ENCODE peak calls at places on chromosomes 13 and 19, in ten cellular contexts. One of them, this sample, is unnamed.

GRCh38 chr13:98533912-98534311 is 43.0 kb downstream of the STK24 start:
- DNase-seq in heart left ventricle: no peak
- DNase-seq in spleen: no peak
- DNase-seq in GM12892: no peak
- DNase-seq in IMR-90: no peak
- DNase-seq in stomach: no peak
- DNase-seq in esophagus squamous epithelium: no peak
- DNase-seq in breast epithelium: no peak
- DNase-seq in tibial nerve: no peak
- DNase-seq in Peyer's patch: no peak
- DNase-seq in this sample: no peak

GRCh38 chr19:40612831-40613668 is 11.9 kb downstream of the LTBP4 start:
- DNase-seq in tibial nerve: peak; percentile 57
- DNase-seq in spleen: peak; percentile 88
- DNase-seq in GM12892: peak; percentile 74
- DNase-seq in esophagus squamous epithelium: peak; percentile 25
- DNase-seq in IMR-90: no peak
- DNase-seq in heart left ventricle: peak; percentile 85
- DNase-seq in Peyer's patch: peak; percentile 64
- DNase-seq in breast epithelium: no peak
- DNase-seq in stomach: peak; percentile 72
- DNase-seq in this sample: peak; percentile 72

GRCh38 chr19:39115105-39115847 is 10.3 kb upstream of the PAK4 start:
- DNase-seq in stomach: no peak
- DNase-seq in Peyer's patch: no peak
- DNase-seq in GM12892: no peak
- DNase-seq in esophagus squamous epithelium: no peak
- DNase-seq in tibial nerve: no peak
- DNase-seq in heart left ventricle: no peak
- DNase-seq in breast epithelium: no peak
- DNase-seq in spleen: no peak
- DNase-seq in IMR-90: no peak
- DNase-seq in this sample: no peak

GRCh38 chr19:49916839-49917733 is 11.9 kb upstream of the ATF5 start:
- DNase-seq in breast epithelium: no peak
- DNase-seq in Peyer's patch: no peak
- DNase-seq in esophagus squamous epithelium: no peak
- DNase-seq in tibial nerve: no peak
- DNase-seq in stomach: no peak
- DNase-seq in heart left ventricle: peak; percentile 48
- DNase-seq in IMR-90: no peak
- DNase-seq in spleen: no peak
- DNase-seq in GM12892: no peak
- DNase-seq in this sample: no peak

GRCh38 chr19:42480335-42481095 is 37.8 kb upstream of the CXCL17 start:
- DNase-seq in tibial nerve: no peak
- DNase-seq in heart left ventricle: no peak
- DNase-seq in Peyer's patch: no peak
- DNase-seq in esophagus squamous epithelium: no peak
- DNase-seq in IMR-90: peak; percentile 47
- DNase-seq in spleen: no peak
- DNase-seq in GM12892: no peak
- DNase-seq in breast epithelium: no peak
- DNase-seq in stomach: peak; percentile 44
- DNase-seq in this sample: no peak

GRCh38 chr13:99656843-99657506 is 155.7 kb downstream of the TM9SF2 start:
- DNase-seq in GM12892: no peak
- DNase-seq in breast epithelium: no peak
- DNase-seq in heart left ventricle: no peak
- DNase-seq in tibial nerve: no peak
- DNase-seq in stomach: no peak
- DNase-seq in esophagus squamous epithelium: no peak
- DNase-seq in Peyer's patch: no peak
- DNase-seq in IMR-90: no peak
- DNase-seq in spleen: no peak
- DNase-seq in this sample: no peak

GRCh38 chr13:48615017-48615416 is 38.7 kb upstream of the CYSLTR2 start:
- DNase-seq in stomach: no peak
- DNase-seq in heart left ventricle: no peak
- DNase-seq in Peyer's patch: no peak
- DNase-seq in IMR-90: no peak
- DNase-seq in spleen: no peak
- DNase-seq in breast epithelium: no peak
- DNase-seq in GM12892: no peak
- DNase-seq in tibial nerve: no peak
- DNase-seq in esophagus squamous epithelium: no peak
- DNase-seq in this sample: no peak

GRCh38 chr13:66138172-66138811 is 1091.8 kb downstream of the PCDH9 start:
- DNase-seq in esophagus squamous epithelium: no peak
- DNase-seq in Peyer's patch: no peak
- DNase-seq in stomach: no peak
- DNase-seq in breast epithelium: no peak
- DNase-seq in heart left ventricle: no peak
- DNase-seq in tibial nerve: no peak
- DNase-seq in IMR-90: no peak
- DNase-seq in GM12892: no peak
- DNase-seq in spleen: no peak
- DNase-seq in this sample: no peak

GRCh38 chr19:5837768-5838364 is 1.6 kb downstream of the FUT6 start:
- DNase-seq in stomach: no peak
- DNase-seq in spleen: no peak
- DNase-seq in esophagus squamous epithelium: no peak
- DNase-seq in breast epithelium: no peak
- DNase-seq in GM12892: no peak
- DNase-seq in IMR-90: no peak
- DNase-seq in Peyer's patch: no peak
- DNase-seq in heart left ventricle: no peak
- DNase-seq in tibial nerve: no peak
- DNase-seq in this sample: no peak

GRCh38 chr19:5843295-5843927 is 3.9 kb upstream of the FUT6 start:
- DNase-seq in heart left ventricle: no peak
- DNase-seq in breast epithelium: no peak
- DNase-seq in GM12892: no peak
- DNase-seq in spleen: no peak
- DNase-seq in tibial nerve: no peak
- DNase-seq in Peyer's patch: no peak
- DNase-seq in esophagus squamous epithelium: no peak
- DNase-seq in IMR-90: no peak
- DNase-seq in stomach: no peak
- DNase-seq in this sample: no peak

GRCh38 chr19:5839312-5840017 is at the start of gene FUT6:
- DNase-seq in breast epithelium: no peak
- DNase-seq in spleen: no peak
- DNase-seq in tibial nerve: no peak
- DNase-seq in IMR-90: no peak
- DNase-seq in heart left ventricle: no peak
- DNase-seq in Peyer's patch: no peak
- DNase-seq in esophagus squamous epithelium: no peak
- DNase-seq in GM12892: no peak
- DNase-seq in stomach: no peak
- DNase-seq in this sample: no peak

GRCh38 chr19:5838437-5839311 is 828 bp downstream of the FUT6 start:
- DNase-seq in esophagus squamous epithelium: no peak
- DNase-seq in heart left ventricle: no peak
- DNase-seq in GM12892: no peak
- DNase-seq in tibial nerve: no peak
- DNase-seq in spleen: no peak
- DNase-seq in breast epithelium: no peak
- DNase-seq in Peyer's patch: no peak
- DNase-seq in IMR-90: no peak
- DNase-seq in stomach: no peak
- DNase-seq in this sample: no peak
- TF ChIP-seq POLR2A in esophagus squamous epithelium: no peak
- TF ChIP-seq POLR2A in heart left ventricle: no peak
- TF ChIP-seq POLR2A in GM12892: no peak
- TF ChIP-seq POLR2A in tibial nerve: no peak
- TF ChIP-seq POLR2A in spleen: no peak
- TF ChIP-seq POLR2A in breast epithelium: no peak
- TF ChIP-seq POLR2A in Peyer's patch: peak; percentile 66
- TF ChIP-seq POLR2A in IMR-90: no peak
- TF ChIP-seq POLR2A in stomach: no peak
- TF ChIP-seq POLR2A in this sample: no peak

GRCh38 chr19:14612657-14613056 is 29.8 kb downstream of the CLEC17A start:
- DNase-seq in tibial nerve: no peak
- DNase-seq in stomach: no peak
- DNase-seq in IMR-90: no peak
- DNase-seq in spleen: no peak
- DNase-seq in breast epithelium: no peak
- DNase-seq in heart left ventricle: no peak
- DNase-seq in Peyer's patch: no peak
- DNase-seq in GM12892: no peak
- DNase-seq in esophagus squamous epithelium: no peak
- DNase-seq in this sample: no peak

GRCh38 chr19:14619404-14619803 is 36.5 kb downstream of the CLEC17A start:
- DNase-seq in Peyer's patch: no peak
- DNase-seq in breast epithelium: no peak
- DNase-seq in stomach: no peak
- DNase-seq in tibial nerve: no peak
- DNase-seq in GM12892: no peak
- DNase-seq in IMR-90: no peak
- DNase-seq in esophagus squamous epithelium: no peak
- DNase-seq in spleen: no peak
- DNase-seq in heart left ventricle: no peak
- DNase-seq in this sample: no peak

GRCh38 chr19:14614099-14614412 is 31.2 kb downstream of the CLEC17A start:
- DNase-seq in stomach: no peak
- DNase-seq in breast epithelium: no peak
- DNase-seq in IMR-90: no peak
- DNase-seq in tibial nerve: no peak
- DNase-seq in esophagus squamous epithelium: no peak
- DNase-seq in heart left ventricle: no peak
- DNase-seq in Peyer's patch: peak; percentile 80
- DNase-seq in spleen: peak; percentile 82
- DNase-seq in GM12892: no peak
- DNase-seq in this sample: peak; percentile 6

GRCh38 chr19:14616310-14616870 is 33.5 kb downstream of the CLEC17A start:
- DNase-seq in GM12892: no peak
- DNase-seq in esophagus squamous epithelium: no peak
- DNase-seq in heart left ventricle: no peak
- DNase-seq in stomach: no peak
- DNase-seq in spleen: no peak
- DNase-seq in breast epithelium: no peak
- DNase-seq in tibial nerve: no peak
- DNase-seq in Peyer's patch: no peak
- DNase-seq in IMR-90: no peak
- DNase-seq in this sample: no peak

DNA sequence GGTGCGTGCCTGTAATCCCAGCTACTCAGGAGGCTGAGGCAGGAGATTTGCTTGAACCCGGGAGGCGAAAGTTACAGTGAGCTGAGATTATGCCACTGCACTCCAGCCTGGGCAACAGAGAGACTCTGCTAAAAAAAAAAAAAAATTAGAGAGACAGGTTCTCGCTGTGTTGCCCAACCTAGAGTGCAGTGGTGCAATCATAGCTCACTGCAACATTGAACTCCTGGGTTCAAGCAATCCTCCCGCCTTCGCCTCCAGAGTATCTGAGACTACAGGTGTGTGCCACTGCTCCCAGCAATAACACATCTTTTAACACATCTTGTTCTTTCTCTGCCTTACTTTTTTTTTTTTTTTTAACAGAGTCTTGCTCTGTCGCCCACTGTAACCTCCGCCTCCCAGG is 32.7 kb downstream of the CLEC17A start:
- DNase-seq in GM12892: no peak
- DNase-seq in esophagus squamous epithelium: no peak
- DNase-seq in breast epithelium: no peak
- DNase-seq in Peyer's patch: no peak
- DNase-seq in tibial nerve: no peak
- DNase-seq in spleen: no peak
- DNase-seq in IMR-90: no peak
- DNase-seq in stomach: no peak
- DNase-seq in heart left ventricle: no peak
- DNase-seq in this sample: no peak
- TF ChIP-seq POLR2A in GM12892: no peak
- TF ChIP-seq POLR2A in esophagus squamous epithelium: no peak
- TF ChIP-seq POLR2A in breast epithelium: no peak
- TF ChIP-seq POLR2A in Peyer's patch: no peak
- TF ChIP-seq POLR2A in tibial nerve: no peak
- TF ChIP-seq POLR2A in spleen: no peak
- TF ChIP-seq POLR2A in IMR-90: no peak
- TF ChIP-seq POLR2A in stomach: no peak
- TF ChIP-seq POLR2A in heart left ventricle: no peak
- TF ChIP-seq POLR2A in this sample: no peak

GRCh38 chr19:45440873-45441654 is 17.3 kb upstream of the ERCC1 start:
- DNase-seq in IMR-90: peak; percentile 57
- DNase-seq in esophagus squamous epithelium: no peak
- DNase-seq in spleen: no peak
- DNase-seq in Peyer's patch: no peak
- DNase-seq in GM12892: no peak
- DNase-seq in tibial nerve: no peak
- DNase-seq in breast epithelium: no peak
- DNase-seq in stomach: no peak
- DNase-seq in heart left ventricle: no peak
- DNase-seq in this sample: peak; percentile 27

GRCh38 chr19:45439190-45439568 is 15.5 kb upstream of the ERCC1 start:
- DNase-seq in heart left ventricle: no peak
- DNase-seq in tibial nerve: no peak
- DNase-seq in GM12892: no peak
- DNase-seq in stomach: no peak
- DNase-seq in IMR-90: no peak
- DNase-seq in breast epithelium: no peak
- DNase-seq in Peyer's patch: no peak
- DNase-seq in esophagus squamous epithelium: no peak
- DNase-seq in spleen: no peak
- DNase-seq in this sample: no peak

GRCh38 chr19:45440259-45440638 is 16.5 kb upstream of the ERCC1 start:
- DNase-seq in heart left ventricle: no peak
- DNase-seq in tibial nerve: no peak
- DNase-seq in IMR-90: no peak
- DNase-seq in esophagus squamous epithelium: no peak
- DNase-seq in GM12892: no peak
- DNase-seq in breast epithelium: no peak
- DNase-seq in stomach: no peak
- DNase-seq in Peyer's patch: no peak
- DNase-seq in spleen: no peak
- DNase-seq in this sample: no peak

GRCh38 chr19:45437328-45437727 is 13.6 kb upstream of the ERCC1 start:
- DNase-seq in heart left ventricle: no peak
- DNase-seq in spleen: no peak
- DNase-seq in Peyer's patch: no peak
- DNase-seq in breast epithelium: no peak
- DNase-seq in stomach: no peak
- DNase-seq in IMR-90: no peak
- DNase-seq in tibial nerve: no peak
- DNase-seq in GM12892: no peak
- DNase-seq in esophagus squamous epithelium: no peak
- DNase-seq in this sample: no peak

GRCh38 chr19:45439569-45440258 is 16.0 kb upstream of the ERCC1 start:
- DNase-seq in spleen: peak; percentile 96
- DNase-seq in esophagus squamous epithelium: no peak
- DNase-seq in stomach: peak; percentile 85
- DNase-seq in IMR-90: peak; percentile 72
- DNase-seq in breast epithelium: peak; percentile 69
- DNase-seq in heart left ventricle: peak; percentile 93
- DNase-seq in GM12892: peak; percentile 86
- DNase-seq in tibial nerve: peak; percentile 72
- DNase-seq in Peyer's patch: peak; percentile 88
- DNase-seq in this sample: peak; percentile 95
- TF ChIP-seq POLR2A in spleen: no peak
- TF ChIP-seq POLR2A in esophagus squamous epithelium: no peak
- TF ChIP-seq POLR2A in stomach: no peak
- TF ChIP-seq POLR2A in IMR-90: peak; percentile 75
- TF ChIP-seq POLR2A in breast epithelium: no peak
- TF ChIP-seq POLR2A in heart left ventricle: peak; percentile 52
- TF ChIP-seq POLR2A in GM12892: no peak
- TF ChIP-seq POLR2A in tibial nerve: no peak
- TF ChIP-seq POLR2A in Peyer's patch: peak; percentile 26
- TF ChIP-seq POLR2A in this sample: no peak

DNA sequence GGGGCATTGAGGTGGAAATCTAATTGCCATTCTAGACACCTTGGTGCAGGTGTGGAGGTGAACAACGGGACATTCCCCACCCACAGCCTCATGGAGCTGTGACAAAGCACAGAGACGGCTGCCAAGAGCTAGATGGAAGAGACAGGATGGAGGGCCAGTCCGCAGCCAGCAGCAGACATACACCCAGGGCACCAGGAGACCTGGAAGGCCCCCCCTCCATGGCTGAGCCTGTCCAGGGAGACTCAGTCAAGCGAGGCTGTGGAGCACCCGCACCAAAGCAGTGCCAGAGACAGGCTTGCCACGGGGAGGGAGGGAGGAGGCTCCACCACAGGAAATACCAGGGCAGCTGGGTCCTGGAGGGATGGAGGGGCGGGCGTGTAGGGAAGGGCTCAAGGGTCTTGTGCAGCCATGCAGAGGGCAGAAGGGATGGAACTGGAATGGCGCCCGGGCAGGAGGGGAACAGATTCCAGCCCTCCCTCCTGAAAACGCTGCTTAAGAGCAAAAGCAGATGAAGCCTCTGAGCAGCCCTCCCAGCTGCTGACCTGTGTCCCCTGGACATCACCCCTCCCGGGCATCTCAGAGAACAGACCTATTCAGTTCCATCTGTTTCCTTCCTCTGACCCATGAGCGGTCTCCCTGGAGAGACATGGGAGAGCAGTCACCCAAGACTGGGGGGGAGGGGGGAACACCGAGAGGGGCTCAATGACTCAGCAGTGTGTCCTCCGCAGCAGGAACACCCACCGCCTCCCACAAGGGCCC is 14.4 kb downstream of the EPS15L1 start:
- DNase-seq in breast epithelium: no peak
- DNase-seq in IMR-90: peak; percentile 26
- DNase-seq in GM12892: no peak
- DNase-seq in tibial nerve: no peak
- DNase-seq in stomach: peak; percentile 36
- DNase-seq in spleen: no peak
- DNase-seq in Peyer's patch: no peak
- DNase-seq in esophagus squamous epithelium: no peak
- DNase-seq in heart left ventricle: peak; percentile 81
- DNase-seq in this sample: no peak
- TF ChIP-seq POLR2A in breast epithelium: no peak
- TF ChIP-seq POLR2A in IMR-90: no peak
- TF ChIP-seq POLR2A in GM12892: no peak
- TF ChIP-seq POLR2A in tibial nerve: no peak
- TF ChIP-seq POLR2A in stomach: no peak
- TF ChIP-seq POLR2A in spleen: no peak
- TF ChIP-seq POLR2A in Peyer's patch: no peak
- TF ChIP-seq POLR2A in esophagus squamous epithelium: no peak
- TF ChIP-seq POLR2A in heart left ventricle: no peak
- TF ChIP-seq POLR2A in this sample: no peak

This sample was measured in erythroblast.